ENCODE peak calls at places on chromosome 12, in four cellular contexts. J is psoas muscle, U is AG04450, S is prostate gland. C is an unnamed sample.

GRCh38 chr12:124006582-124007170 is 33.7 kb downstream of the ZNF664 start:
- DNase-seq in J (no peak), U (no peak), S (no peak), C (no peak)

GRCh38 chr12:42213954-42214426 is 24.1 kb downstream of the YAF2 start:
- DNase-seq in S (peak), U (no peak), J (peak), C (peak)

GRCh38 chr12:12282761-12283160 is 15.9 kb upstream of the LRP6 start:
- DNase-seq in S (no peak), U (no peak), J (no peak), C (peak)

GRCh38 chr12:60335765-60336164 is 739.9 kb downstream of the SLC16A7 start:
- DNase-seq in S (no peak), J (no peak), U (peak), C (peak)

GRCh38 chr12:54356951-54357356 is 7.3 kb downstream of the GPR84 start:
- DNase-seq in J (no peak), S (no peak), U (no peak), C (no peak)

GRCh38 chr12:119780786-119781434 is 96.2 kb downstream of the CIT start:
- DNase-seq in J (peak), U (no peak), S (peak), C (peak)

GRCh38 chr12:68229956-68230355 is 4.3 kb upstream of the IL26 start:
- DNase-seq in S (no peak), J (no peak), U (no peak), C (no peak)

GRCh38 chr12:104578453-104578852 is 121.7 kb downstream of the CHST11 start:
- DNase-seq in U (no peak), S (no peak), J (no peak), C (peak)

GRCh38 chr12:106126441-106127288 is 12.1 kb downstream of the NUAK1 start:
- DNase-seq in S (peak), U (no peak), J (no peak), C (no peak)

GRCh38 chr12:54220092-54220557 is 31.3 kb upstream of the SMUG1 start:
- DNase-seq in S (peak), U (peak), J (peak), C (peak)

GRCh38 chr12:12779529-12779928 is 5.9 kb upstream of the APOLD1 start:
- DNase-seq in S (no peak), U (peak), J (no peak), C (peak)

GRCh38 chr12:106141452-106141851 is 2.7 kb upstream of the NUAK1 start:
- DNase-seq in U (no peak), S (no peak), J (no peak), C (no peak)

GRCh38 chr12:75478395-75478794 is 2.2 kb upstream of the GLIPR1 start:
- DNase-seq in S (no peak), U (no peak), J (no peak), C (peak)

GRCh38 chr12:40829738-40830144 is 137.5 kb downstream of the CNTN1 start:
- DNase-seq in J (no peak), S (no peak), U (no peak), C (no peak)

GRCh38 chr12:85283560-85283959 is 3.5 kb downstream of the ALX1 start:
- DNase-seq in J (no peak), S (no peak), U (no peak), C (no peak)
- H3K4me3 ChIP-seq in J (no peak), S (no peak), U (no peak), C (no peak)

DNA sequence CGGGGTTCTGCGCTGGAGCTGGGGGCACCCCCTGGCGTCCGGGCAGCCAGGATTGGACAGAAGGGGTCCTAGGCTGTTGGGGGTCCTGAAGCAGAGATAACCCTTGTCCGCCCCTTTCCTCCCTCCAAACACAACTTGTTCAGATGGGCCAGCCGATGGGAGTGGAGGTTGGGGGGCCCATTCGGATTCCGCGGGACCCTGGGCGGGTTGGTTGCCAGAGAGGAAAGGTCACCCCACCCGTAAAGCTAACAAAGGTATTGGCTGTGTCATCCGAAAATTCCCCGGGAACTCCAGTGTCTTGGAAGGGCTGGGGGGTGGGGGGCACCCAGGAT is 1.3 kb downstream of the FAM222A start:
- DNase-seq in U (no peak), J (no peak), S (no peak), C (no peak)
- H3K27ac ChIP-seq in U (no peak), J (peak), S (peak), C (no peak)

DNA sequence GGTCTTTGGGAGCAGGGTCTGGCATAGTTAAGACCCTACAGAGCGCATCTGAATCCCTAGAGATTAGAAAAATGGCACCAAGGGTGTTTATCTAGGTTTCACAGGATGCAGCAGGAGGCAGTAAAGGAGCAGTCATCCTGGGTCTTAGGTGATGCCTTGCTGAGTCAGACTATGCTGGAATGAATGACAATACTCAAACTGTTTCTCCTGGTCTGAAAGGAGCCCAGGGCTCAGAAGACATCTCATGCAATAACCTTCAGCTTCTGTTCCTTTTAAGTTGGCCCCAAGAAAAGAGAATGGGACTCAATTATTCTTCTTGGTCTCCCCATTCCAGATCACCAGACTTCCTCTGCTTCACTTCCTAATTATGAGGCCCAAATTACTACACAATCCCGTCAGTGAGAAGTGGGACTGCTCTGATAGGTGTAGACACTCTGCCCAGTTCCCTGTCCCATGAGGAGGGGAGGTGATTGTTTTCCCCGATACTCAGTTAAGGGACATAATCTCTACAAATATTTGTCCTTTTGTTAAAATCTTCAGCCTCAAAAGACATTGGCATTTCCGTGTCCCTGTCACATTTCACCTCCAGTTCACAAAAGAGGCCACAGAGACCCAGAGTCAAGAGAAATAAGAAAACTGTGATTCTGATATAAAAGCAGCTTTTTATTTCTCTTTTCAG is 14.8 kb upstream of the APOF start:
- DNase-seq in J (no peak), U (no peak), S (no peak), C (peak)
- TF ChIP-seq CTCF in J (no peak), U (no peak), S (no peak), C (peak)

GRCh38 chr12:25025951-25026490 is 77.1 kb upstream of the BCAT1 start:
- DNase-seq in S (no peak), U (no peak), J (no peak), C (no peak)

GRCh38 chr12:25023808-25024207 is 74.9 kb upstream of the BCAT1 start:
- DNase-seq in J (no peak), U (no peak), S (no peak), C (no peak)

GRCh38 chr12:25020621-25021243 is 71.8 kb upstream of the BCAT1 start:
- DNase-seq in U (no peak), J (no peak), S (no peak), C (no peak)

GRCh38 chr12:25025260-25025659 is 76.4 kb upstream of the BCAT1 start:
- DNase-seq in U (no peak), J (no peak), S (no peak), C (no peak)
- H3K4me3 ChIP-seq in U (no peak), J (no peak), S (no peak), C (no peak)

DNA sequence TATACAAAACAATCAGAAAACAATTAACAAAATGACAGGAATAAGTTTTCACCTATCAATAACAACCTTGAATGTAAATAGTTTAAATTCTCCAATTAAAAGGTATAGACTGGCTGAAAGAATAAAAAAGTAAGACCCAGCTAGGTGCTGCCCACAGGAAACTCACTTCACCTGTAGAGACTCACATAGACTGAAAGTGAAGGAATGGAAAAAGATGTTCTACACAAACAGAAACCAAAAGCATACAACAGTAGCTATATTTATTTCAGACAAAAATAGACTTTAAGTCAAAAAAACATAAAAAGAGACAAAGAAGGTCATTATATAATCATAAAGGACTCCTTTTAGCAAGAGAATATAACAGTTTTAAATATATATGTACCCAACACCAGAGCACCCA is 152.4 kb upstream of the PWP1 start:
- DNase-seq in J (no peak), U (no peak), S (no peak), C (no peak)
- H3K27ac ChIP-seq in J (no peak), U (no peak), S (no peak), C (no peak)

GRCh38 chr12:130770413-130771028 is 54.4 kb upstream of the RIMBP2 start:
- DNase-seq in J (no peak), U (no peak), S (no peak), C (no peak)
- TF ChIP-seq CTCF in J (no peak), U (no peak), S (no peak), C (no peak)

C was measured in brain microvascular endothelial cell.